ENCODE peak calls at places on chromosomes 4 and X, in eight cellular contexts. P is AG09309, V is foreskin fibroblast, D is lower lobe of right lung, N is K562, K is fibroblast of villous mesenchyme, R is GM23338, H is heart right ventricle. L is an unnamed sample.

GRCh38 chr4:184447664-184448063 is 26.7 kb downstream of the IRF2 start:
- DNase-seq in P (no peak), V (no peak), D (no peak), N (peak), K (no peak), R (peak), H (no peak), L (no peak)

GRCh38 chr4:11548529-11549176 is 120.0 kb upstream of the HS3ST1 start:
- DNase-seq in P (no peak), V (no peak), D (no peak), N (no peak), K (no peak), R (no peak), H (no peak), L (no peak)

GRCh38 chr4:41204400-41204978 is 9.9 kb downstream of the APBB2 start:
- DNase-seq in P (no peak), V (peak), D (no peak), N (no peak), K (peak), R (no peak), H (peak), L (peak)

GRCh38 chr4:1195109-1195671 is 22.8 kb upstream of the SPON2 start:
- DNase-seq in P (no peak), V (no peak), D (no peak), N (no peak), K (no peak), R (no peak), H (no peak), L (peak)

GRCh38 chr4:16027114-16027513 is 56.7 kb downstream of the PROM1 start:
- DNase-seq in P (no peak), V (no peak), D (no peak), N (no peak), K (no peak), R (no peak), H (no peak), L (peak)

GRCh38 chr4:15855804-15856475 is 77.8 kb downstream of the CD38 start:
- DNase-seq in P (no peak), V (no peak), D (no peak), N (no peak), K (peak), R (no peak), H (peak), L (no peak)

GRCh38 chr4:173332021-173332487 is 2.1 kb downstream of the HMGB2 start:
- DNase-seq in P (no peak), V (peak), D (no peak), N (no peak), K (peak), R (no peak), H (no peak), L (peak)

GRCh38 chrX:101530944-101531343 is 19.4 kb upstream of the ARMCX1 start:
- DNase-seq in P (no peak), V (no peak), D (no peak), N (no peak), K (no peak), R (no peak), H (no peak), L (no peak)

GRCh38 chr4:152290522-152290921 is 245.4 kb downstream of the FBXW7 start:
- DNase-seq in P (no peak), V (no peak), D (no peak), N (no peak), K (no peak), R (no peak), H (no peak), L (peak)

GRCh38 chr4:121554377-121554776 is 142.4 kb downstream of the ANXA5 start:
- DNase-seq in P (peak), V (peak), D (no peak), N (no peak), K (peak), R (no peak), H (peak), L (peak)
- TF ChIP-seq CTCF in P (no peak), V (no peak), D (no peak), N (no peak), K (no peak), R (no peak), H (no peak), L (no peak)

DNA sequence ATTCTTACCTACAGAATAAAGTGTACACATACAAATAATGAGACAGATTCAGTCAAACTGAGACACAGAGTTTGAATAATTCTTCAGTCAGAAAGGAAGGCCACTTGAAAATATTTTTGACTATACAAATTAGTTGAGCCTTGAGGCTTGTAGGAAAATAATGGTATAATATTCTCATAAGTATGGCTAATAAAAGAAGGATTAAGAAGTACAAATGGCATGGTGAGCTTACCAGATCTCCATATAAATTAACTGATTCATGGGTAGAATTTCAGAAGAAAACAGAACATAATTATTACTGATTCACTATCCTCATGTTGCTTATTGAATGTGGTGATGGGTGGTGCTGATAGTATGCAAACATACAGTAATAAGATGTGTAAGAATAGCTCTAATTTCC is 401.1 kb downstream of the PCDH18 start:
- DNase-seq in P (no peak), V (no peak), D (no peak), N (no peak), K (no peak), R (no peak), H (no peak), L (no peak)
- H3K4me3 ChIP-seq in P (no peak), V (no peak), D (no peak), N (no peak), K (no peak), R (no peak), H (no peak), L (no peak)

GRCh38 chr4:145887241-145887964 is 51.2 kb downstream of the ZNF827 start:
- DNase-seq in P (peak), V (peak), D (no peak), N (no peak), K (peak), R (peak), H (peak), L (peak)
- TF ChIP-seq CTCF in P (peak), V (peak), D (no peak), N (no peak), K (peak), R (no peak), H (peak), L (no peak)

DNA sequence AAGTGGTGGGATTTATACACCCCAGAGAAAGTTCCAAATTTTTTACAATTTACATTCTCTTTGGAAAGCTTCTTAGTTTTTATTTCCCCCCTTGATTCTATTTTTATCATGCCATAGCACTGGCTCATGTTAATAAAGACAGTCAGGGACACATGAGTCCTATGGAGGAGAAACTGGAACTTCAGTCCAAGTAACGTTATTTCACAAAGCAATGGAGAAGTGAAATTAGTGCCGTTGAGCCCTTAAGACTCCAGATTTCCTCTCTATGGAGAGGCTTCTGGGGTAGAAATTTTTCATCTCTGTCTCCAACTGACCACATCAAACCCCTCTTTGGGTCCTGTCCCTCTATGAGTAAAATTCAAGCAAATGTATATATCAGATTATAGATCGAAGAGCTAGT is 12.8 kb upstream of the TASL start:
- DNase-seq in P (no peak), V (no peak), D (no peak), N (no peak), K (no peak), R (no peak), H (no peak), L (no peak)
- H3K4me3 ChIP-seq in P (no peak), V (no peak), D (no peak), N (no peak), K (no peak), R (no peak), H (no peak), L (no peak)

L was measured in fibroblast of mammary gland.